ENCODE peak calls at places on chromosomes 13 and 19, in seven cellular contexts. S is adrenal gland; A is amygdala; P is astrocyte; V is left cardiac atrium; K is stimulated activated CD4-positive, alpha-beta T cell treated with anti-CD3 and anti-CD28 coated beads, Interleukin-1b, Interleukin-23, amount 100 ng/mL, for 24 hours; R is stimulated activated CD8-positive, alpha-beta memory T cell treated with anti-CD3 and anti-CD28 coated beads, Interleukin-15, amount 100 ng/mL, for 24 hours. U is an unnamed sample.

GRCh38 chr13:74871671-74872070 is 610.3 kb downstream of the TBC1D4 start:
- DNase-seq in K (no peak), V (no peak), A (no peak), P (no peak), S (no peak), R (no peak), U (no peak)

GRCh38 chr13:21203132-21203531 is 26.7 kb downstream of the MRPL57 start:
- DNase-seq in K (no peak), P (no peak), V (no peak), S (no peak), R (no peak), A (no peak), U (no peak)

GRCh38 chr13:60755380-60756163 is 358.6 kb downstream of the TDRD3 start:
- DNase-seq in S (no peak), V (no peak), P (no peak), A (no peak), K (no peak), R (no peak), U (no peak)

GRCh38 chr13:79541426-79542049 is 60.6 kb downstream of the NDFIP2 start:
- DNase-seq in K (no peak), R (no peak), P (peak), S (no peak), V (no peak), A (no peak), U (no peak)

GRCh38 chr19:45406165-45406956 is at the start of gene POLR1G:
- DNase-seq in K (peak), V (peak), R (peak), A (peak), P (peak), S (peak), U (peak)

GRCh38 chr13:25977216-25977615 is 74.6 kb downstream of the SHISA2 start:
- DNase-seq in S (no peak), V (no peak), A (no peak), R (no peak), P (no peak), K (no peak), U (no peak)

GRCh38 chr13:45851171-45851889 is at the start of gene SIAH3:
- DNase-seq in V (no peak), R (no peak), K (no peak), S (no peak), P (no peak), A (peak), U (no peak)

GRCh38 chr13:40920826-40921225 is 98.3 kb downstream of the ELF1 start:
- DNase-seq in S (no peak), A (no peak), R (no peak), V (no peak), P (peak), K (no peak), U (no peak)

GRCh38 chr13:26017932-26018690 is 33.7 kb downstream of the SHISA2 start:
- DNase-seq in S (no peak), P (peak), V (no peak), R (no peak), K (no peak), A (no peak), U (no peak)

GRCh38 chr19:54803410-54803809 is at the start of gene KIR2DL4:
- DNase-seq in S (no peak), A (no peak), K (no peak), V (no peak), P (no peak), R (no peak), U (no peak)